ENCODE peak calls at places on chromosomes 11 and 22, in seven cellular contexts. T is HL-60, U is fibroblast of lung, K is brain microvascular endothelial cell, E is nephron progenitor cell, W is HTR-8/SVneo, S is ecto neural progenitor cell. M is an unnamed sample.

GRCh38 chr11:33582636-33583325 is 117.8 kb downstream of the C11orf91 start:
- DNase-seq in U (no peak), W (no peak), E (no peak), T (no peak), K (no peak), S (no peak), M (no peak)

GRCh38 chr11:11408436-11409221 is 55.6 kb upstream of the CSNK2A3 start:
- DNase-seq in U (peak), W (no peak), T (no peak), S (no peak), E (no peak), K (no peak), M (no peak)

GRCh38 chr22:22840778-22841177 is 46.8 kb upstream of the IGLL5 start:
- DNase-seq in T (no peak), U (no peak), S (no peak), W (no peak), E (no peak), K (no peak), M (no peak)

GRCh38 chr11:45369294-45369693 is 83.2 kb upstream of the SYT13 start:
- DNase-seq in U (no peak), T (no peak), K (no peak), W (no peak), S (no peak), E (no peak), M (no peak)

GRCh38 chr11:61898247-61898582 is 6.9 kb upstream of the FADS3 start:
- DNase-seq in K (no peak), T (no peak), W (no peak), E (no peak), S (no peak), U (no peak), M (no peak)

GRCh38 chr11:8959546-8960166 is 4.6 kb downstream of the TMEM9B start:
- DNase-seq in T (peak), U (peak), E (peak), W (peak), K (peak), S (no peak), M (no peak)

GRCh38 chr22:22552630-22553029 is 6.4 kb downstream of the PRAME start:
- DNase-seq in K (no peak), U (no peak), T (peak), E (no peak), S (peak), W (no peak), M (no peak)

GRCh38 chr22:34804588-34804987 is 261.4 kb upstream of the ISX start:
- DNase-seq in T (no peak), U (no peak), K (no peak), E (no peak), S (peak), W (no peak), M (no peak)

GRCh38 chr11:95849087-95849825 is 59.0 kb downstream of the CEP57 start:
- DNase-seq in T (peak), K (peak), W (peak), S (peak), U (peak), E (peak), M (no peak)

GRCh38 chr11:16239130-16240105 is 116.9 kb downstream of the SOX6 start:
- DNase-seq in E (no peak), S (no peak), U (no peak), T (no peak), K (no peak), W (no peak), M (no peak)

GRCh38 chr11:79414644-79415317 is 26.0 kb downstream of the TENM4 start:
- DNase-seq in U (peak), T (no peak), S (no peak), E (no peak), K (peak), W (no peak), M (no peak)

GRCh38 chr22:46726986-46727317 is 11.1 kb downstream of the CERK start:
- DNase-seq in U (no peak), E (no peak), T (no peak), W (no peak), K (no peak), S (no peak), M (no peak)

GRCh38 chr11:61908730-61909622 is 8.4 kb downstream of the RAB3IL1 start:
- DNase-seq in K (no peak), T (no peak), U (no peak), W (no peak), S (no peak), E (peak), M (peak)

GRCh38 chr11:44911031-44911814 is 39.5 kb downstream of the TP53I11 start:
- DNase-seq in U (peak), K (peak), T (peak), W (peak), S (peak), E (peak), M (no peak)

GRCh38 chr11:69010964-69011623 is 2.0 kb downstream of the MRGPRF start:
- DNase-seq in E (peak), S (peak), U (peak), T (peak), K (peak), W (peak), M (no peak)

GRCh38 chr22:32203181-32204105 is 1.4 kb downstream of the RFPL2 start:
- DNase-seq in S (no peak), U (no peak), K (no peak), W (no peak), T (peak), E (no peak), M (no peak)

GRCh38 chr11:35531246-35531645 is 5.8 kb upstream of the PAMR1 start:
- DNase-seq in K (no peak), E (no peak), W (no peak), T (no peak), U (peak), S (no peak), M (no peak)

GRCh38 chr11:2921261-2921660 is 8.0 kb downstream of the PHLDA2 start:
- DNase-seq in K (no peak), T (no peak), S (no peak), U (no peak), E (no peak), W (no peak), M (no peak)

GRCh38 chr22:44182591-44183588 is 2.2 kb downstream of the PARVG start:
- DNase-seq in U (no peak), T (peak), W (no peak), K (no peak), S (no peak), E (no peak), M (no peak)

GRCh38 chr11:2137202-2138071 is 1.8 kb downstream of the IGF2 start:
- DNase-seq in E (peak), U (peak), T (no peak), W (peak), K (peak), S (peak), M (no peak)

GRCh38 chr11:48034926-48035876 is 54.8 kb downstream of the PTPRJ start:
- DNase-seq in T (no peak), K (no peak), W (no peak), U (peak), S (no peak), E (no peak), M (no peak)

GRCh38 chr11:71255323-71255722 is 2.9 kb upstream of the SHANK2 start:
- DNase-seq in T (no peak), W (no peak), U (no peak), K (no peak), S (no peak), E (no peak), M (no peak)

GRCh38 chr22:26894362-26894761 is 237.0 kb downstream of the MIAT start:
- DNase-seq in S (peak), W (no peak), U (peak), K (peak), E (no peak), T (no peak), M (no peak)

GRCh38 chr11:73343076-73343833 is 32.9 kb upstream of the RELT start:
- DNase-seq in K (no peak), W (no peak), T (no peak), U (no peak), S (no peak), E (peak), M (no peak)

GRCh38 chr22:49320714-49321476 is 506.8 kb downstream of the BRD1 start:
- DNase-seq in K (no peak), W (no peak), S (no peak), E (no peak), T (no peak), U (no peak), M (no peak)

GRCh38 chr11:61026121-61027031 is 54.9 kb downstream of the CD6 start:
- DNase-seq in U (no peak), K (no peak), T (peak), S (no peak), W (no peak), E (no peak), M (no peak)

GRCh38 chr11:12017243-12017678 is 8.8 kb upstream of the DKK3 start:
- DNase-seq in T (no peak), S (no peak), K (peak), E (no peak), W (no peak), U (peak), M (no peak)

GRCh38 chr11:77752518-77752917 is 68.0 kb downstream of the RSF1 start:
- DNase-seq in K (peak), W (no peak), T (no peak), U (peak), E (no peak), S (no peak), M (no peak)

GRCh38 chr11:7826316-7826715 is 29.6 kb upstream of the OR5P2 start:
- DNase-seq in U (no peak), K (no peak), W (no peak), S (no peak), T (no peak), E (no peak), M (no peak)

GRCh38 chr11:71251761-71252433 is 480 bp downstream of the SHANK2 start:
- DNase-seq in K (no peak), S (peak), E (peak), T (no peak), W (peak), U (no peak), M (no peak)

GRCh38 chr22:32752868-32753520 is 48.5 kb upstream of the TIMP3 start:
- DNase-seq in K (peak), S (no peak), E (no peak), T (peak), U (peak), W (peak), M (no peak)